ENCODE peak calls at places on chromosome 2, in five cellular contexts. A is HS-27A; P is NCI-H1092 treated with DMSO at 0.1 percent for 48 hours; R is stimulated activated CD4-positive, alpha-beta T cell treated with anti-CD3 and anti-CD28 coated beads, Interleukin-12 subunit alpha, Interleukin-12 subunit beta, amount 100 ng/mL, for 48 hours; X is T-helper 22 cell. Z is an unnamed sample.

GRCh38 chr2:187689372-187689771 is 135.1 kb upstream of the TFPI start:
- DNase-seq in A (no peak), P (no peak), R (no peak), X (no peak), Z (no peak)

GRCh38 chr2:10659898-10660568 is 29.7 kb downstream of the NOL10 start:
- DNase-seq in A (peak; percentile 97), P (no peak), R (peak; percentile 20), X (no peak), Z (peak; percentile 65)

GRCh38 chr2:178142274-178143065 is 30.2 kb downstream of the RBM45 start:
- DNase-seq in A (no peak), P (no peak), R (no peak), X (no peak), Z (no peak)

GRCh38 chr2:25851740-25852503 is 26.4 kb downstream of the ASXL2 start:
- DNase-seq in A (peak; percentile 30), P (no peak), R (peak; percentile 12), X (no peak), Z (peak; percentile 67)

GRCh38 chr2:20755132-20755800 is 67.6 kb downstream of the LDAH start:
- DNase-seq in A (no peak), P (no peak), R (no peak), X (no peak), Z (no peak)

GRCh38 chr2:113282747-113283533 is 4.2 kb upstream of the PAX8 start:
- DNase-seq in A (peak; percentile 88), P (no peak), R (no peak), X (no peak), Z (no peak)

GRCh38 chr2:8692783-8693768 is 11.2 kb downstream of the ID2 start:
- DNase-seq in A (no peak), P (no peak), R (no peak), X (no peak), Z (no peak)

GRCh38 chr2:157480182-157480961 is 36.5 kb upstream of the CYTIP start:
- DNase-seq in A (no peak), P (no peak), R (peak; percentile 55), X (no peak), Z (no peak)

GRCh38 chr2:113894156-113894743 is 4.4 kb downstream of the ACTR3 start:
- DNase-seq in A (peak; percentile 81), P (no peak), R (no peak), X (no peak), Z (no peak)

GRCh38 chr2:207225773-207226172 is 60.0 kb upstream of the KLF7 start:
- DNase-seq in A (no peak), P (no peak), R (no peak), X (no peak), Z (no peak)

GRCh38 chr2:234694244-234695013 is 197.5 kb upstream of the ARL4C start:
- DNase-seq in A (no peak), P (no peak), R (no peak), X (no peak), Z (no peak)

GRCh38 chr2:129936334-129936934 is 43.0 kb upstream of the RAB6C start:
- DNase-seq in A (no peak), P (peak; percentile 36), R (peak; percentile 45), X (no peak), Z (peak; percentile 55)

GRCh38 chr2:165814473-165814872 is 20.4 kb upstream of the GALNT3 start:
- DNase-seq in A (no peak), P (no peak), R (no peak), X (no peak), Z (no peak)

GRCh38 chr2:194686569-194686968 is 970.5 kb upstream of the SLC39A10 start:
- DNase-seq in A (no peak), P (no peak), R (no peak), X (no peak), Z (no peak)

GRCh38 chr2:85470850-85471800 is 52.6 kb downstream of the SH2D6 start:
- DNase-seq in A (no peak), P (no peak), R (no peak), X (no peak), Z (no peak)

GRCh38 chr2:46045888-46046287 is 251.3 kb upstream of the EPAS1 start:
- DNase-seq in A (no peak), P (no peak), R (no peak), X (no peak), Z (no peak)

GRCh38 chr2:214651451-214651850 is 158.0 kb downstream of the BARD1 start:
- DNase-seq in A (peak; percentile 5), P (no peak), R (no peak), X (no peak), Z (no peak)

GRCh38 chr2:241272298-241272721 is 43.2 kb downstream of the HDLBP start:
- DNase-seq in A (no peak), P (no peak), R (no peak), X (no peak), Z (no peak)

GRCh38 chr2:231413921-231414476 is 18.5 kb downstream of the B3GNT7 start:
- DNase-seq in A (no peak), P (no peak), R (no peak), X (no peak), Z (no peak)

GRCh38 chr2:147659051-147659450 is 185.8 kb upstream of the ACVR2A start:
- DNase-seq in A (no peak), P (no peak), R (no peak), X (no peak), Z (no peak)

GRCh38 chr2:121650554-121650930 is 1.3 kb upstream of the CLASP1 start:
- DNase-seq in A (peak; percentile 15), P (no peak), R (peak; percentile 21), X (no peak), Z (no peak)

GRCh38 chr2:80061881-80062280 is 242.7 kb downstream of the LRRTM1 start:
- DNase-seq in A (no peak), P (no peak), R (no peak), X (no peak), Z (no peak)

GRCh38 chr2:126715576-126716406 is 59.8 kb downstream of the GYPC start:
- DNase-seq in A (no peak), P (no peak), R (no peak), X (no peak), Z (no peak)

GRCh38 chr2:102592601-102593000 is 26.8 kb upstream of the SLC9A2 start:
- DNase-seq in A (no peak), P (no peak), R (peak; percentile 11), X (no peak), Z (no peak)

GRCh38 chr2:14425869-14426268 is 206.6 kb upstream of the LRATD1 start:
- DNase-seq in A (no peak), P (no peak), R (no peak), X (no peak), Z (no peak)

GRCh38 chr2:3470856-3471737 is 48.2 kb downstream of the ADI1 start:
- DNase-seq in A (no peak), P (no peak), R (no peak), X (no peak), Z (no peak)

GRCh38 chr2:197113221-197113831 is 186.8 kb upstream of the PGAP1 start:
- DNase-seq in A (no peak), P (peak; percentile 50), R (no peak), X (no peak), Z (peak; percentile 56)

GRCh38 chr2:105652014-105652796 is 92.5 kb upstream of the NCK2 start:
- DNase-seq in A (no peak), P (no peak), R (no peak), X (no peak), Z (no peak)

GRCh38 chr2:110674620-110675555 is 3.0 kb downstream of the BUB1 start:
- DNase-seq in A (peak; percentile 50), P (no peak), R (no peak), X (no peak), Z (no peak)

GRCh38 chr2:229454934-229455631 is 184.0 kb upstream of the PID1 start:
- DNase-seq in A (peak; percentile 56), P (no peak), R (no peak), X (no peak), Z (no peak)

GRCh38 chr2:73998933-73999332 is 14.2 kb downstream of the TET3 start:
- DNase-seq in A (no peak), P (no peak), R (no peak), X (no peak), Z (no peak)

GRCh38 chr2:234795272-234795920 is 156.4 kb upstream of the SH3BP4 start:
- DNase-seq in A (no peak), P (peak; percentile 28), R (no peak), X (no peak), Z (no peak)

GRCh38 chr2:205768815-205769493 is 86.7 kb downstream of the NRP2 start:
- DNase-seq in A (no peak), P (no peak), R (no peak), X (no peak), Z (no peak)

GRCh38 chr2:64404743-64405142 is 49.2 kb upstream of the LGALSL start:
- DNase-seq in A (no peak), P (no peak), R (no peak), X (no peak), Z (no peak)

GRCh38 chr2:80969900-80970299 is 665.3 kb upstream of the LRRTM1 start:
- DNase-seq in A (no peak), P (no peak), R (no peak), X (no peak), Z (no peak)

GRCh38 chr2:46315103-46315890 is 18.1 kb downstream of the EPAS1 start:
- DNase-seq in A (peak; percentile 78), P (no peak), R (no peak), X (no peak), Z (no peak)

GRCh38 chr2:29687121-29687520 is 234.3 kb downstream of the ALK start:
- DNase-seq in A (no peak), P (no peak), R (no peak), X (no peak), Z (no peak)

GRCh38 chr2:17583166-17583565 is 42.7 kb downstream of the VSNL1 start:
- DNase-seq in A (no peak), P (no peak), R (no peak), X (no peak), Z (no peak)

GRCh38 chr2:204364860-204365530 is 180.3 kb upstream of the PARD3B start:
- DNase-seq in A (no peak), P (no peak), R (no peak), X (no peak), Z (no peak)

GRCh38 chr2:183250061-183250460 is 125.8 kb downstream of the NUP35 start:
- DNase-seq in A (no peak), P (no peak), R (no peak), X (no peak), Z (no peak)